ENCODE peak calls at places on chromosome X, in five cellular contexts. One of them, this sample, is unnamed.

GRCh38 chrX:118761950-118762725 is 34.7 kb downstream of the IL13RA1 start:
- DNase-seq in AG10803: no peak
- DNase-seq in AG04449: no peak
- DNase-seq in left ventricle myocardium inferior: no peak
- DNase-seq in Peyer's patch: no peak
- DNase-seq in this sample: no peak

GRCh38 chrX:150525061-150525919 is 43.1 kb upstream of the MTM1 start:
- DNase-seq in AG10803: no peak
- DNase-seq in AG04449: no peak
- DNase-seq in left ventricle myocardium inferior: peak
- DNase-seq in Peyer's patch: no peak
- DNase-seq in this sample: no peak

GRCh38 chrX:84873176-84873575 is 130.5 kb upstream of the APOOL start:
- DNase-seq in AG10803: no peak
- DNase-seq in AG04449: no peak
- DNase-seq in left ventricle myocardium inferior: no peak
- DNase-seq in Peyer's patch: no peak
- DNase-seq in this sample: no peak

GRCh38 chrX:14359727-14360126 is 169.6 kb upstream of the GLRA2 start:
- DNase-seq in AG10803: no peak
- DNase-seq in AG04449: no peak
- DNase-seq in left ventricle myocardium inferior: no peak
- DNase-seq in Peyer's patch: no peak
- DNase-seq in this sample: no peak

GRCh38 chrX:10051866-10052265 is 84.7 kb downstream of the CLDN34 start:
- DNase-seq in AG10803: no peak
- DNase-seq in AG04449: no peak
- DNase-seq in left ventricle myocardium inferior: no peak
- DNase-seq in Peyer's patch: no peak
- DNase-seq in this sample: no peak

GRCh38 chrX:111352424-111352823 is 59.6 kb downstream of the DCX start:
- DNase-seq in AG10803: peak
- DNase-seq in AG04449: no peak
- DNase-seq in left ventricle myocardium inferior: peak
- DNase-seq in Peyer's patch: no peak
- DNase-seq in this sample: peak

GRCh38 chrX:23389196-23389792 is 54.6 kb downstream of the PTCHD1 start:
- DNase-seq in AG10803: no peak
- DNase-seq in AG04449: no peak
- DNase-seq in left ventricle myocardium inferior: no peak
- DNase-seq in Peyer's patch: no peak
- DNase-seq in this sample: no peak

GRCh38 chrX:48030237-48030636 is 23.4 kb downstream of the SPACA5 start:
- DNase-seq in AG10803: no peak
- DNase-seq in AG04449: no peak
- DNase-seq in left ventricle myocardium inferior: no peak
- DNase-seq in Peyer's patch: no peak
- DNase-seq in this sample: no peak

GRCh38 chrX:2658585-2659292 is 32.4 kb upstream of the CD99 start:
- DNase-seq in AG10803: no peak
- DNase-seq in AG04449: no peak
- DNase-seq in left ventricle myocardium inferior: no peak
- DNase-seq in Peyer's patch: no peak
- DNase-seq in this sample: no peak

GRCh38 chrX:50874878-50875277 is 35.7 kb upstream of the BMP15 start:
- DNase-seq in AG10803: no peak
- DNase-seq in AG04449: no peak
- DNase-seq in left ventricle myocardium inferior: no peak
- DNase-seq in Peyer's patch: no peak
- DNase-seq in this sample: no peak

GRCh38 chrX:132489256-132490085 is 633 bp upstream of the MBNL3 start:
- DNase-seq in AG10803: no peak
- DNase-seq in AG04449: no peak
- DNase-seq in left ventricle myocardium inferior: peak
- DNase-seq in Peyer's patch: peak
- DNase-seq in this sample: peak

GRCh38 chrX:79195027-79195426 is 50.5 kb downstream of the GPR174 start:
- DNase-seq in AG10803: no peak
- DNase-seq in AG04449: no peak
- DNase-seq in left ventricle myocardium inferior: no peak
- DNase-seq in Peyer's patch: no peak
- DNase-seq in this sample: no peak

GRCh38 chrX:81120936-81121351 is 80.8 kb downstream of the HMGN5 start:
- DNase-seq in AG10803: peak
- DNase-seq in AG04449: peak
- DNase-seq in left ventricle myocardium inferior: peak
- DNase-seq in Peyer's patch: peak
- DNase-seq in this sample: peak

GRCh38 chrX:17547658-17548057 is 172.7 kb downstream of the NHS start:
- DNase-seq in AG10803: peak
- DNase-seq in AG04449: no peak
- DNase-seq in left ventricle myocardium inferior: peak
- DNase-seq in Peyer's patch: peak
- DNase-seq in this sample: peak

GRCh38 chrX:12210921-12211320 is 72.6 kb downstream of the FRMPD4 start:
- DNase-seq in AG10803: peak
- DNase-seq in AG04449: no peak
- DNase-seq in left ventricle myocardium inferior: no peak
- DNase-seq in Peyer's patch: no peak
- DNase-seq in this sample: peak

GRCh38 chrX:151448509-151448908 is 51.5 kb downstream of the VMA21 start:
- DNase-seq in AG10803: no peak
- DNase-seq in AG04449: no peak
- DNase-seq in left ventricle myocardium inferior: no peak
- DNase-seq in Peyer's patch: no peak
- DNase-seq in this sample: no peak

GRCh38 chrX:1462596-1463251 is 10.0 kb upstream of the ASMTL start:
- DNase-seq in AG10803: no peak
- DNase-seq in AG04449: peak
- DNase-seq in left ventricle myocardium inferior: no peak
- DNase-seq in Peyer's patch: no peak
- DNase-seq in this sample: peak

GRCh38 chrX:80237072-80237471 is 183.2 kb upstream of the TENT5D start:
- DNase-seq in AG10803: no peak
- DNase-seq in AG04449: no peak
- DNase-seq in left ventricle myocardium inferior: no peak
- DNase-seq in Peyer's patch: no peak
- DNase-seq in this sample: peak

GRCh38 chrX:41561045-41561444 is 113.9 kb downstream of the NYX start:
- DNase-seq in AG10803: peak
- DNase-seq in AG04449: peak
- DNase-seq in left ventricle myocardium inferior: no peak
- DNase-seq in Peyer's patch: no peak
- DNase-seq in this sample: peak

GRCh38 chrX:139170526-139171173 is 359.9 kb upstream of the F9 start:
- DNase-seq in AG10803: no peak
- DNase-seq in AG04449: no peak
- DNase-seq in left ventricle myocardium inferior: no peak
- DNase-seq in Peyer's patch: no peak
- DNase-seq in this sample: no peak

GRCh38 chrX:114930227-114930626 is 87.2 kb downstream of the IL13RA2 start:
- DNase-seq in AG10803: no peak
- DNase-seq in AG04449: no peak
- DNase-seq in left ventricle myocardium inferior: no peak
- DNase-seq in Peyer's patch: no peak
- DNase-seq in this sample: peak

GRCh38 chrX:118459494-118459893 is 36.1 kb upstream of the DOCK11 start:
- DNase-seq in AG10803: peak
- DNase-seq in AG04449: no peak
- DNase-seq in left ventricle myocardium inferior: no peak
- DNase-seq in Peyer's patch: no peak
- DNase-seq in this sample: peak

GRCh38 chrX:10636337-10636736 is 16.0 kb upstream of the MID1 start:
- DNase-seq in AG10803: peak
- DNase-seq in AG04449: no peak
- DNase-seq in left ventricle myocardium inferior: no peak
- DNase-seq in Peyer's patch: no peak
- DNase-seq in this sample: peak

GRCh38 chrX:63922221-63922620 is 137.2 kb upstream of the ARHGEF9 start:
- DNase-seq in AG10803: peak
- DNase-seq in AG04449: peak
- DNase-seq in left ventricle myocardium inferior: no peak
- DNase-seq in Peyer's patch: no peak
- DNase-seq in this sample: peak

GRCh38 chrX:149453911-149454820 is 50.9 kb downstream of the IDS start:
- DNase-seq in AG10803: peak
- DNase-seq in AG04449: no peak
- DNase-seq in left ventricle myocardium inferior: no peak
- DNase-seq in Peyer's patch: no peak
- DNase-seq in this sample: peak

GRCh38 chrX:12567857-12568256 is 223.4 kb upstream of the PRPS2 start:
- DNase-seq in AG10803: peak
- DNase-seq in AG04449: no peak
- DNase-seq in left ventricle myocardium inferior: no peak
- DNase-seq in Peyer's patch: no peak
- DNase-seq in this sample: peak

GRCh38 chrX:155612312-155613224 is at the start of gene TMLHE:
- DNase-seq in AG10803: peak
- DNase-seq in AG04449: no peak
- DNase-seq in left ventricle myocardium inferior: peak
- DNase-seq in Peyer's patch: peak
- DNase-seq in this sample: peak

GRCh38 chrX:134732152-134732551 is 73.9 kb upstream of the PLAC1 start:
- DNase-seq in AG10803: no peak
- DNase-seq in AG04449: no peak
- DNase-seq in left ventricle myocardium inferior: no peak
- DNase-seq in Peyer's patch: no peak
- DNase-seq in this sample: no peak

GRCh38 chrX:134732676-134733075 is 74.4 kb upstream of the PLAC1 start:
- DNase-seq in AG10803: no peak
- DNase-seq in AG04449: no peak
- DNase-seq in left ventricle myocardium inferior: no peak
- DNase-seq in Peyer's patch: no peak
- DNase-seq in this sample: no peak

GRCh38 chrX:134725103-134725690 is 66.9 kb upstream of the PLAC1 start:
- DNase-seq in AG10803: no peak
- DNase-seq in AG04449: no peak
- DNase-seq in left ventricle myocardium inferior: no peak
- DNase-seq in Peyer's patch: no peak
- DNase-seq in this sample: no peak

GRCh38 chrX:134721766-134722532 is 63.7 kb upstream of the PLAC1 start:
- DNase-seq in AG10803: peak
- DNase-seq in AG04449: no peak
- DNase-seq in left ventricle myocardium inferior: no peak
- DNase-seq in Peyer's patch: no peak
- DNase-seq in this sample: no peak

GRCh38 chrX:134727363-134727762 is 69.1 kb upstream of the PLAC1 start:
- DNase-seq in AG10803: no peak
- DNase-seq in AG04449: no peak
- DNase-seq in left ventricle myocardium inferior: no peak
- DNase-seq in Peyer's patch: no peak
- DNase-seq in this sample: no peak
- TF ChIP-seq CTCF in AG10803: no peak
- TF ChIP-seq CTCF in AG04449: no peak
- TF ChIP-seq CTCF in left ventricle myocardium inferior: no peak
- TF ChIP-seq CTCF in Peyer's patch: no peak
- TF ChIP-seq CTCF in this sample: no peak

GRCh38 chrX:31508338-31508737 is 436.5 kb upstream of the FTHL17 start:
- DNase-seq in AG10803: peak
- DNase-seq in AG04449: no peak
- DNase-seq in left ventricle myocardium inferior: no peak
- DNase-seq in Peyer's patch: no peak
- DNase-seq in this sample: peak
- H3K4me3 ChIP-seq in AG10803: no peak
- H3K4me3 ChIP-seq in AG04449: no peak
- H3K4me3 ChIP-seq in left ventricle myocardium inferior: no peak
- H3K4me3 ChIP-seq in Peyer's patch: no peak
- H3K4me3 ChIP-seq in this sample: no peak

GRCh38 chrX:153554519-153555167 is 37.2 kb downstream of the ATP2B3 start:
- DNase-seq in AG10803: peak
- DNase-seq in AG04449: no peak
- DNase-seq in left ventricle myocardium inferior: peak
- DNase-seq in Peyer's patch: peak
- DNase-seq in this sample: peak
- TF ChIP-seq CTCF in AG10803: peak
- TF ChIP-seq CTCF in AG04449: peak
- TF ChIP-seq CTCF in left ventricle myocardium inferior: peak
- TF ChIP-seq CTCF in Peyer's patch: no peak
- TF ChIP-seq CTCF in this sample: peak

GRCh38 chrX:69285881-69286545 is 120.8 kb upstream of the PJA1 start:
- DNase-seq in AG10803: no peak
- DNase-seq in AG04449: no peak
- DNase-seq in left ventricle myocardium inferior: peak
- DNase-seq in Peyer's patch: peak
- DNase-seq in this sample: peak
- H3K4me3 ChIP-seq in AG10803: peak
- H3K4me3 ChIP-seq in AG04449: peak
- H3K4me3 ChIP-seq in left ventricle myocardium inferior: peak
- H3K4me3 ChIP-seq in Peyer's patch: no peak
- H3K4me3 ChIP-seq in this sample: peak

DNA sequence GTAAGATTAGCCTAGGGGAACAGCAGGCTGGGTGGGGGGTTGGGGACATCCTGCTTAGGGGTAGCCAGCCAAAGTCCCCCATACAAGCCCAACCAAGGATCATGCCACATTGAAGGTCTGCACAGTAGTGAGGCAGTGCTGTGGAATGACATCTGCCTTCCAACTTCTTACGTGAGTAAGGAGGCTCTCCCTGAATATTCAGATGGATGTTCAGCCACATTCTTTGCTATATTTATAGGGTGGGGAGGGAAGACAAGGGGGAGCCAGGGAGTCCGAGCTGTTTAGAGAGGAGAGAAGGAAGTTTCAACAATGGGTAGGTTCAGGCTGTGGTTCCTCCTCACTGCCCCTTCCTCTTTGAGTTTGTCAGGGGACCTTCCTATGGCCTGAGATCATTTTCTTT is 29.7 kb downstream of the MSN start:
- DNase-seq in AG10803: peak
- DNase-seq in AG04449: no peak
- DNase-seq in left ventricle myocardium inferior: no peak
- DNase-seq in Peyer's patch: no peak
- DNase-seq in this sample: peak
- TF ChIP-seq CTCF in AG10803: no peak
- TF ChIP-seq CTCF in AG04449: no peak
- TF ChIP-seq CTCF in left ventricle myocardium inferior: no peak
- TF ChIP-seq CTCF in Peyer's patch: no peak
- TF ChIP-seq CTCF in this sample: no peak